ENCODE peak calls at places on chromosomes 11 and 22, in six cellular contexts. One of them, this sample, is unnamed.

GRCh38 chr11:2431395-2431794 is 12.9 kb downstream of the TRPM5 start:
- DNase-seq in suprapubic skin: no peak
- DNase-seq in adrenal gland: no peak
- DNase-seq in NCI-H2029: no peak
- DNase-seq in lower leg skin: no peak
- DNase-seq in AG04449: no peak
- DNase-seq in this sample: no peak

GRCh38 chr11:121032546-121032945 is 8.6 kb downstream of the TBCEL start:
- DNase-seq in suprapubic skin: no peak
- DNase-seq in adrenal gland: no peak
- DNase-seq in NCI-H2029: no peak
- DNase-seq in lower leg skin: no peak
- DNase-seq in AG04449: no peak
- DNase-seq in this sample: peak

GRCh38 chr11:64787526-64788320 is 9.4 kb upstream of the SF1 start:
- DNase-seq in suprapubic skin: no peak
- DNase-seq in adrenal gland: peak
- DNase-seq in NCI-H2029: no peak
- DNase-seq in lower leg skin: no peak
- DNase-seq in AG04449: no peak
- DNase-seq in this sample: peak

GRCh38 chr11:2555376-2555775 is 110.6 kb downstream of the KCNQ1 start:
- DNase-seq in suprapubic skin: no peak
- DNase-seq in adrenal gland: no peak
- DNase-seq in NCI-H2029: no peak
- DNase-seq in lower leg skin: no peak
- DNase-seq in AG04449: no peak
- DNase-seq in this sample: no peak

GRCh38 chr11:19632435-19632834 is 80.2 kb upstream of the NAV2 start:
- DNase-seq in suprapubic skin: no peak
- DNase-seq in adrenal gland: no peak
- DNase-seq in NCI-H2029: no peak
- DNase-seq in lower leg skin: no peak
- DNase-seq in AG04449: no peak
- DNase-seq in this sample: no peak

GRCh38 chr22:23752750-23753149 is 1.5 kb downstream of the VPREB3 start:
- DNase-seq in suprapubic skin: no peak
- DNase-seq in adrenal gland: no peak
- DNase-seq in NCI-H2029: no peak
- DNase-seq in lower leg skin: no peak
- DNase-seq in AG04449: no peak
- DNase-seq in this sample: no peak

GRCh38 chr22:19645391-19645790 is 68.9 kb upstream of the SEPTIN5 start:
- DNase-seq in suprapubic skin: peak
- DNase-seq in adrenal gland: no peak
- DNase-seq in NCI-H2029: no peak
- DNase-seq in lower leg skin: no peak
- DNase-seq in AG04449: no peak
- DNase-seq in this sample: no peak

GRCh38 chr11:79431535-79431934 is 9.3 kb downstream of the TENM4 start:
- DNase-seq in suprapubic skin: no peak
- DNase-seq in adrenal gland: no peak
- DNase-seq in NCI-H2029: no peak
- DNase-seq in lower leg skin: no peak
- DNase-seq in AG04449: no peak
- DNase-seq in this sample: no peak

GRCh38 chr11:20450829-20451228 is 63.3 kb downstream of the PRMT3 start:
- DNase-seq in suprapubic skin: no peak
- DNase-seq in adrenal gland: no peak
- DNase-seq in NCI-H2029: no peak
- DNase-seq in lower leg skin: no peak
- DNase-seq in AG04449: no peak
- DNase-seq in this sample: no peak

GRCh38 chr11:86718553-86718952 is 46.1 kb upstream of the ME3 start:
- DNase-seq in suprapubic skin: no peak
- DNase-seq in adrenal gland: no peak
- DNase-seq in NCI-H2029: no peak
- DNase-seq in lower leg skin: no peak
- DNase-seq in AG04449: no peak
- DNase-seq in this sample: no peak

GRCh38 chr22:32850591-32851517 is 49.3 kb downstream of the TIMP3 start:
- DNase-seq in suprapubic skin: peak
- DNase-seq in adrenal gland: peak
- DNase-seq in NCI-H2029: no peak
- DNase-seq in lower leg skin: peak
- DNase-seq in AG04449: no peak
- DNase-seq in this sample: no peak

This sample was measured in mesendoderm.